ENCODE peak calls at places on chromosome 18, in seven cellular contexts. Q, A, E, O, P, R and C are unnamed samples.
A peak's percentile ranks its signal among the peaks of the same experiment; 100 is the strongest.

GRCh38 chr18:76838182-76838581 is 15.8 kb downstream of the ZNF236 start:
- DNase-seq in Q (no peak), A (no peak), E (no peak), O (no peak), P (no peak), R (no peak), C (no peak)

GRCh38 chr18:475202-475624 is 25.3 kb downstream of the COLEC12 start:
- DNase-seq in Q (peak; percentile 13), A (no peak), E (no peak), O (no peak), P (no peak), R (peak; percentile 31), C (no peak)

GRCh38 chr18:77203071-77203470 is 46.6 kb upstream of the GALR1 start:
- DNase-seq in Q (no peak), A (no peak), E (no peak), O (no peak), P (no peak), R (no peak), C (no peak)

GRCh38 chr18:22559414-22560282 is 141.9 kb upstream of the CTAGE1 start:
- DNase-seq in Q (peak; percentile 8), A (peak; percentile 59), E (no peak), O (peak; percentile 78), P (peak; percentile 92), R (peak; percentile 85), C (no peak)

GRCh38 chr18:13457327-13457726 is 238.8 kb downstream of the LDLRAD4 start:
- DNase-seq in Q (no peak), A (no peak), E (no peak), O (no peak), P (no peak), R (no peak), C (no peak)

GRCh38 chr18:75533954-75534353 is 106.5 kb upstream of the SMIM21 start:
- DNase-seq in Q (no peak), A (no peak), E (no peak), O (no peak), P (no peak), R (no peak), C (no peak)

GRCh38 chr18:30245756-30246515 is 796.6 kb downstream of the DSC3 start:
- DNase-seq in Q (no peak), A (no peak), E (no peak), O (no peak), P (no peak), R (no peak), C (no peak)

GRCh38 chr18:61949946-61950345 is 57.1 kb upstream of the RNF152 start:
- DNase-seq in Q (peak; percentile 75), A (no peak), E (no peak), O (peak; percentile 63), P (no peak), R (no peak), C (no peak)

GRCh38 chr18:23618862-23619387 is 32.6 kb upstream of the NPC1 start:
- DNase-seq in Q (no peak), A (peak; percentile 55), E (no peak), O (peak; percentile 65), P (peak; percentile 84), R (no peak), C (no peak)

GRCh38 chr18:4871197-4871596 is 325.9 kb downstream of the AKAIN1 start:
- DNase-seq in Q (no peak), A (no peak), E (no peak), O (no peak), P (no peak), R (no peak), C (no peak)

GRCh38 chr18:51235011-51235789 is 37.7 kb upstream of the MEX3C start:
- DNase-seq in Q (no peak), A (peak; percentile 48), E (no peak), O (no peak), P (no peak), R (no peak), C (no peak)

GRCh38 chr18:67634631-67635338 is 118.3 kb upstream of the DSEL start:
- DNase-seq in Q (no peak), A (no peak), E (no peak), O (no peak), P (no peak), R (no peak), C (no peak)

GRCh38 chr18:38007931-38008330 is 442.3 kb upstream of the CELF4 start:
- DNase-seq in Q (no peak), A (no peak), E (no peak), O (no peak), P (no peak), R (no peak), C (no peak)

GRCh38 chr18:35478520-35479435 is 19.0 kb downstream of the INO80C start:
- DNase-seq in Q (no peak), A (peak; percentile 90), E (no peak), O (no peak), P (no peak), R (peak; percentile 34), C (no peak)

GRCh38 chr18:72541871-72542690 is 2.1 kb downstream of the CBLN2 start:
- DNase-seq in Q (no peak), A (no peak), E (no peak), O (no peak), P (peak; percentile 81), R (no peak), C (no peak)

GRCh38 chr18:63445067-63445466 is 22.8 kb upstream of the VPS4B start:
- DNase-seq in Q (peak; percentile 64), A (no peak), E (no peak), O (peak; percentile 47), P (no peak), R (no peak), C (no peak)

GRCh38 chr18:55280515-55280914 is 307.5 kb downstream of the TCF4 start:
- DNase-seq in Q (no peak), A (no peak), E (no peak), O (no peak), P (no peak), R (no peak), C (no peak)

GRCh38 chr18:58042826-58043362 is 1.1 kb upstream of the NEDD4L start:
- DNase-seq in Q (no peak), A (no peak), E (no peak), O (no peak), P (no peak), R (no peak), C (no peak)

GRCh38 chr18:31049189-31049588 is 6.6 kb upstream of the DSC3 start:
- DNase-seq in Q (no peak), A (no peak), E (no peak), O (no peak), P (no peak), R (no peak), C (no peak)

GRCh38 chr18:35804377-35804776 is 168.1 kb upstream of the RMP24 start:
- DNase-seq in Q (no peak), A (no peak), E (no peak), O (no peak), P (no peak), R (no peak), C (no peak)

GRCh38 chr18:12768622-12769021 is 65.8 kb downstream of the PSMG2 start:
- DNase-seq in Q (no peak), A (no peak), E (no peak), O (no peak), P (no peak), R (no peak), C (no peak)

GRCh38 chr18:2547477-2548087 is 23.7 kb downstream of the METTL4 start:
- DNase-seq in Q (no peak), A (peak; percentile 47), E (no peak), O (no peak), P (no peak), R (no peak), C (no peak)

GRCh38 chr18:51196116-51196810 is 1.2 kb downstream of the MEX3C start:
- DNase-seq in Q (peak; percentile 32), A (no peak), E (peak; percentile 32), O (peak; percentile 44), P (peak; percentile 92), R (peak; percentile 54), C (peak; percentile 16)

GRCh38 chr18:56475250-56475649 is 163.1 kb downstream of the TXNL1 start:
- DNase-seq in Q (no peak), A (peak; percentile 13), E (no peak), O (no peak), P (no peak), R (no peak), C (no peak)

GRCh38 chr18:50649821-50650220 is 89.9 kb downstream of the MAPK4 start:
- DNase-seq in Q (peak; percentile 27), A (no peak), E (no peak), O (peak; percentile 27), P (no peak), R (peak; percentile 86), C (no peak)

GRCh38 chr18:76459312-76459686 is 35.7 kb downstream of the ZNF516 start:
- DNase-seq in Q (no peak), A (no peak), E (no peak), O (no peak), P (peak; percentile 61), R (no peak), C (no peak)

GRCh38 chr18:10252494-10252893 is 201.9 kb upstream of the APCDD1 start:
- DNase-seq in Q (no peak), A (no peak), E (no peak), O (no peak), P (no peak), R (no peak), C (no peak)

GRCh38 chr18:79402977-79403722 is 7.4 kb downstream of the NFATC1 start:
- DNase-seq in Q (peak; percentile 46), A (no peak), E (peak; percentile 71), O (peak; percentile 64), P (peak; percentile 85), R (peak; percentile 85), C (no peak)
- TF ChIP-seq POLR2A in Q (no peak), A (no peak), E (peak; percentile 32), O (no peak), P (no peak), R (no peak), C (no peak)

DNA sequence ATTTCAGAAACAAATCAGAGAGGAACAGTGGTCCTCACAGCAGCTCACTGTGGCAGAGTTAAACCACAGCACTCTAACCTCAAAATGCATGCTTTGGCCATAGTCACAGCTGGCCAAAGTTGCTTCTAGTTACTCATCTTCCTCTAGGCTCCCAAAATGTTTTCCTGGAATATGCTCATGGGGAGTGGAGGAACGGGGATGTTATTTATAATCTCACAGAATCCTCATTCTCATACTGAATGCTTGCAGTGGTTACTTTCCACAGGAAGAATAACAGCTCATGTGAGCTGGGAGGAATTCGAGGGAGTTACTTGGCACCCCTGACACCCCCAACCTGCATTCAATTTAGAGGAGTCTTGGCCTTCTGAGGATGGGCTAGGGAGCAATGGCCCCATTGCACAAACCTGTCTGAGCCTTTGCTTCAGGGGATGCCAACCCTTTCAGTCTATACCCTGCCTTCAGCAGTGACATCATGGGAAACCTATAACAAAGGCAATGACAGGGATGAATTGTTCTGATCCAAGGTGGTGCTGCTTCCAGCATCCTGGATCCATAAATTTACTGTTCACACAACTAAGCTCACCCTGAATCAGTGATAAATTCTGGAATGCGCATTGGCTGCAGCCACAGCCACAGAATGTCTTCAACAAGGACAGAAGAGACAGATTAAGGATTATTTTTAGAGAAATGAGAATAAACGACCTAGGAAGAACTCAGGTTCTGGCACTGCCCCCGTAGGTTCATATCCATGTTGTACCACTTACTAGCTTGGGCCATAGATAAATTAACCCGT is 22.5 kb upstream of the CCBE1 start:
- DNase-seq in Q (no peak), A (no peak), E (no peak), O (no peak), P (no peak), R (no peak), C (no peak)
- H3K4me1 ChIP-seq in Q (no peaks in the 10 kb centered on the region), A (peaks cover 46% of the 10 kb centered on the region), E (no peaks in the 10 kb centered on the region), O (no peaks in the 10 kb centered on the region), P (no peaks in the 10 kb centered on the region), R (no peaks in the 10 kb centered on the region), C (no peaks in the 10 kb centered on the region)

GRCh38 chr18:48979944-48980890 is 29.5 kb upstream of the SMAD7 start:
- DNase-seq in Q (no peak), A (no peak), E (no peak), O (no peak), P (no peak), R (no peak), C (no peak)
- TF ChIP-seq POLR2A in Q (no peak), A (no peak), E (no peak), O (no peak), P (no peak), R (no peak), C (no peak)

GRCh38 chr18:48402953-48403352 is 6.2 kb downstream of the ZBTB7C start:
- DNase-seq in Q (no peak), A (no peak), E (no peak), O (no peak), P (no peak), R (no peak), C (no peak)
- H3K4me1 ChIP-seq in Q (no peaks in the 10 kb centered on the region), A (peaks cover 12% of the 10 kb centered on the region), E (peaks cover 6% of the 10 kb centered on the region), O (no peaks in the 10 kb centered on the region), P (peaks cover 2% of the 10 kb centered on the region), R (no peaks in the 10 kb centered on the region), C (peaks cover 52% of the 10 kb centered on the region)